ENCODE peak calls at places on chromosomes 11 and 22, in four cellular contexts. Q, C, V and Y are unnamed samples.

GRCh38 chr22:24535348-24535747 is 19.6 kb downstream of the GUCD1 start:
- DNase-seq in C (no peak), Q (no peak), V (no peak), Y (no peak)

GRCh38 chr22:38203090-38203810 is 1.5 kb downstream of the MAFF start:
- DNase-seq in V (peak; percentile 94), Q (peak; percentile 70), C (no peak), Y (no peak)

GRCh38 chr22:39277135-39277607 is 32.4 kb upstream of the PDGFB start:
- DNase-seq in Q (peak; percentile 74), C (no peak), V (no peak), Y (no peak)

GRCh38 chr11:107898270-107898669 is 30.0 kb upstream of the RAB39A start:
- DNase-seq in C (no peak), V (no peak), Q (peak; percentile 66), Y (no peak)

GRCh38 chr11:86815726-86816125 is 15.4 kb downstream of the PRSS23 start:
- DNase-seq in Q (peak; percentile 68), C (no peak), V (no peak), Y (no peak)

GRCh38 chr11:70608568-70609314 is 210.4 kb downstream of the CTTN start:
- DNase-seq in Q (no peak), V (no peak), C (no peak), Y (no peak)

GRCh38 chr11:1888811-1889526 is 2.7 kb downstream of the PRR33 start:
- DNase-seq in C (no peak), V (peak; percentile 88), Q (no peak), Y (no peak)

GRCh38 chr11:128948583-128948982 is 5.9 kb upstream of the TP53AIP1 start:
- DNase-seq in V (no peak), C (no peak), Q (no peak), Y (no peak)

GRCh38 chr11:107882095-107882820 is 23.7 kb upstream of the SLC35F2 start:
- DNase-seq in C (no peak), Q (peak; percentile 54), V (peak; percentile 8), Y (no peak)

GRCh38 chr22:47139790-47140119 is 377.3 kb downstream of the TBC1D22A start:
- DNase-seq in C (no peak), Q (no peak), V (no peak), Y (no peak)

GRCh38 chr11:19093976-19094375 is 23.0 kb upstream of the ZDHHC13 start:
- DNase-seq in V (no peak), C (no peak), Q (peak; percentile 73), Y (no peak)

GRCh38 chr11:71096751-71097388 is 155.5 kb downstream of the SHANK2 start:
- DNase-seq in V (no peak), Q (no peak), C (no peak), Y (no peak)

GRCh38 chr11:134518616-134519389 is 106.8 kb upstream of the B3GAT1 start:
- DNase-seq in C (no peak), V (peak; percentile 56), Q (no peak), Y (no peak)

GRCh38 chr11:112797072-112797471 is 164.1 kb upstream of the NCAM1 start:
- DNase-seq in C (no peak), Q (no peak), V (no peak), Y (no peak)

GRCh38 chr22:18090286-18090685 is 12.5 kb downstream of the PEX26 start:
- DNase-seq in V (peak; percentile 67), C (no peak), Q (no peak), Y (no peak)

GRCh38 chr11:77823775-77824174 is 2.8 kb downstream of the AAMDC start:
- DNase-seq in V (no peak), Q (no peak), C (no peak), Y (no peak)

GRCh38 chr11:119472856-119473222 is 49.9 kb upstream of the THY1 start:
- DNase-seq in Q (no peak), C (no peak), V (peak; percentile 70), Y (no peak)

GRCh38 chr11:57276169-57276854 is 39.3 kb upstream of the APLNR start:
- DNase-seq in C (no peak), Q (no peak), V (no peak), Y (no peak)

GRCh38 chr11:62889484-62890437 is 9.1 kb downstream of the SLC3A2 start:
- DNase-seq in V (no peak), Q (no peak), C (no peak), Y (no peak)

GRCh38 chr22:36480941-36481392 is 473 bp downstream of the TXN2 start:
- DNase-seq in C (no peak), Q (no peak), V (no peak), Y (no peak)

GRCh38 chr11:45745065-45745811 is 59.7 kb upstream of the SLC35C1 start:
- DNase-seq in V (no peak), C (no peak), Q (no peak), Y (peak; percentile 31)

GRCh38 chr22:41589260-41589600 is 410 bp downstream of the PMM1 start:
- DNase-seq in C (no peak), V (peak; percentile 90), Q (no peak), Y (no peak)

GRCh38 chr11:128859563-128860441 is 7.3 kb downstream of the KCNJ1 start:
- DNase-seq in V (no peak), C (no peak), Q (peak; percentile 75), Y (peak; percentile 16)

GRCh38 chr11:72688486-72688885 is 14.3 kb upstream of the PDE2A start:
- DNase-seq in V (no peak), Q (no peak), C (no peak), Y (no peak)

GRCh38 chr22:23824476-23825245 is 14.1 kb downstream of the DERL3 start:
- DNase-seq in C (no peak), Q (no peak), V (no peak), Y (no peak)

GRCh38 chr11:15976433-15977045 is 379.8 kb downstream of the SOX6 start:
- DNase-seq in V (no peak), C (no peak), Q (peak; percentile 82), Y (no peak)

GRCh38 chr11:69474736-69475135 is 6.7 kb upstream of the LINC01488 start:
- DNase-seq in Q (no peak), C (no peak), V (no peak), Y (no peak)

GRCh38 chr22:38239101-38239761 is 33.6 kb downstream of the TMEM184B start:
- DNase-seq in C (no peak), V (no peak), Q (peak; percentile 91), Y (peak; percentile 73)

GRCh38 chr11:110373061-110373702 is 56.6 kb upstream of the FDX1 start:
- DNase-seq in C (no peak), V (no peak), Q (peak; percentile 76), Y (no peak)

GRCh38 chr11:20443596-20443995 is 56.1 kb downstream of the PRMT3 start:
- DNase-seq in V (no peak), Q (peak; percentile 36), C (no peak), Y (no peak)

GRCh38 chr11:2787816-2788750 is 88.3 kb upstream of the KCNQ1OT1 start:
- DNase-seq in Q (no peak), V (peak; percentile 66), C (no peak), Y (no peak)

GRCh38 chr11:19216709-19217374 is 15.1 kb upstream of the CSRP3 start:
- DNase-seq in V (no peak), C (no peak), Q (peak; percentile 84), Y (no peak)

GRCh38 chr22:45503816-45504702 is 1.4 kb downstream of the FBLN1 start:
- DNase-seq in Q (no peak), V (no peak), C (no peak), Y (no peak)

GRCh38 chr11:1732421-1733008 is 17.9 kb downstream of the IFITM10 start:
- DNase-seq in Q (no peak), V (peak; percentile 75), C (no peak), Y (no peak)

GRCh38 chr11:24155792-24156191 is 341.1 kb upstream of the LUZP2 start:
- DNase-seq in V (no peak), C (no peak), Q (no peak), Y (no peak)

GRCh38 chr11:945986-946385 is 20.3 kb downstream of the AP2A2 start:
- DNase-seq in V (no peak), C (no peak), Q (no peak), Y (no peak)